ENCODE peak calls at places on chromosomes 12 and 14, in seven cellular contexts. J, T, D, C, Q, M and W are unnamed samples.
A peak's percentile ranks its signal among the peaks of the same experiment; 100 is the strongest.

GRCh38 chr14:68135028-68135427 is 315.4 kb downstream of the RAD51B start:
- DNase-seq in J (no peak), T (no peak), D (no peak), C (no peak), Q (no peak), M (no peak), W (no peak)

GRCh38 chr12:19412844-19413243 is 26.4 kb upstream of the AEBP2 start:
- DNase-seq in J (no peak), T (no peak), D (no peak), C (no peak), Q (no peak), M (no peak), W (no peak)

GRCh38 chr12:101828463-101829196 is 2.1 kb downstream of the GNPTAB start:
- DNase-seq in J (no peak), T (no peak), D (no peak), C (no peak), Q (no peak), M (no peak), W (no peak)

GRCh38 chr12:117685115-117685926 is 283.5 kb downstream of the KSR2 start:
- DNase-seq in J (peak; percentile 62), T (no peak), D (peak; percentile 94), C (peak; percentile 49), Q (peak; percentile 65), M (peak; percentile 4), W (no peak)

GRCh38 chr14:38971258-38971921 is 131.6 kb downstream of the SEC23A start:
- DNase-seq in J (no peak), T (no peak), D (peak; percentile 12), C (no peak), Q (no peak), M (no peak), W (no peak)

GRCh38 chr14:28773176-28773575 is 6.6 kb downstream of the FOXG1 start:
- DNase-seq in J (no peak), T (no peak), D (no peak), C (no peak), Q (no peak), M (no peak), W (no peak)

GRCh38 chr12:82479511-82479910 is 121.2 kb downstream of the METTL25 start:
- DNase-seq in J (no peak), T (peak; percentile 69), D (peak; percentile 41), C (no peak), Q (no peak), M (peak; percentile 76), W (peak; percentile 67)

GRCh38 chr12:64567570-64567969 is 42.7 kb upstream of the RASSF3 start:
- DNase-seq in J (no peak), T (no peak), D (no peak), C (no peak), Q (no peak), M (no peak), W (no peak)

DNA sequence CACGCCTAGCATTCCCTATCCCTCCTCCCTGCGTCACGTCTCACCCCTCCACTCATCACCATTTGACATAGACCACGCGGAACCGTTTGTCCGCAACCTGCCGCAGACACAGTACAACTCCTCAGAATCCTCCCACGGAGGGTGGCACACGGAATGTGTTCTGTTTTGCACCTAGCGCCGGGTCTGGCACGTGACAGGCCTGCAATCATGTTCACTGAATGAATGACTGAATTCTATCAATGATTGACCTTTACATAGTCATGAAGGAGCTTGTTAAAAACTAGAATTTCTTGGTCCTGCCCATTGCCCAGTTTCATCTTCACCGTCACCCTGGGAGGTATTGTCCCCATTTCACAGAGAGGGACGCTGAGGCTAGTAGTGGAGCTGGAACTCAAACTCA is 4.7 kb downstream of the SLC6A12 start:
- DNase-seq in J (no peak), T (no peak), D (no peak), C (no peak), Q (no peak), M (no peak), W (no peak)
- H3K27me3 ChIP-seq in J (no peaks in the 10 kb centered on the region), T (peaks cover 4% of the 10 kb centered on the region), D (peaks cover 31% of the 10 kb centered on the region), C (peaks cover 11% of the 10 kb centered on the region), Q (peaks cover 89% of the 10 kb centered on the region), M (peaks cover 16% of the 10 kb centered on the region), W (peaks cover 18% of the 10 kb centered on the region)

DNA sequence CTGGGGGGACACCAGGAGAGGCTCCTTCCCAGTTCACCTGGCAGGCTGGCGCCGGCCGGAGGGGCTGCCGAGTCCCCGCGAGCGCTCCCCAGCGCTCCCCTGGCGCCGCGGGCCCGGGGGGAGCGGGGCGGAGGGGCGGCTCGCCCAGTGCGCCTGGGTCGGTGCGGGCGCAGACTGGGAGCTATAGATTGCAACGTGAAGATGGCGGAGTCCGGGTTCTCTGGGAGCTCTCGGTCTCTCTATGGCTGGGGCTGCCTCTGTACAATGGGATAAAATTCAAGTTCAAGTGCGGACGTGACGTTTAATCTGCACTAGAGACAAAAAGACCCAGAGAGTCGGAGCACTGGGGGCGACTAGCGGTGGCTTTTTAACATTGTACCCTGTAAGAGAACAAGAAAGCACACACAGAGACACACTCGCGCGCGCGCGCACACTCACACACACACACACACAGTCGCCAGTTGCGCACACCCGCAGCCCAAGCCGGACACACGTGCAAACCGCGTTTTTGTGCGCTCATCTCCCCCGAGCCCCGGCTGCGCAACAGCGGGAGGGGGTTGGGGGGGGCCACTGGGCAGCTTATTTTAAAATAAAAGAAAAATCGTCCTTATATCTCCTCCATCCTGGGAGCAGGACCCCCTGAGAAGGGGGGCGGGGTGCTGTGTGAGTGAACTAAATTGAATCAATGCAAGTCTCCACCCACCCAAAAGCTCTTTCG is at the start of gene BCL11B:
- DNase-seq in J (no peak), T (peak; percentile 88), D (peak; percentile 92), C (no peak), Q (no peak), M (peak; percentile 89), W (peak; percentile 83)
- TF ChIP-seq CTCF in J (no peak), T (peak; percentile 58), D (peak; percentile 54), C (peak; percentile 10), Q (no peak), M (peak; percentile 50), W (peak; percentile 61)

GRCh38 chr12:5040368-5040767 is 3.3 kb upstream of the KCNA5 start:
- DNase-seq in J (no peak), T (no peak), D (no peak), C (no peak), Q (no peak), M (no peak), W (no peak)

GRCh38 chr12:5047094-5047493 is 3.4 kb downstream of the KCNA5 start:
- DNase-seq in J (no peak), T (no peak), D (no peak), C (no peak), Q (no peak), M (no peak), W (no peak)

GRCh38 chr12:5047729-5048128 is 4.0 kb downstream of the KCNA5 start:
- DNase-seq in J (no peak), T (no peak), D (no peak), C (no peak), Q (no peak), M (no peak), W (no peak)

GRCh38 chr12:5043589-5044419 is at the start of gene KCNA5:
- DNase-seq in J (no peak), T (no peak), D (peak; percentile 74), C (no peak), Q (no peak), M (peak; percentile 3), W (no peak)

DNA sequence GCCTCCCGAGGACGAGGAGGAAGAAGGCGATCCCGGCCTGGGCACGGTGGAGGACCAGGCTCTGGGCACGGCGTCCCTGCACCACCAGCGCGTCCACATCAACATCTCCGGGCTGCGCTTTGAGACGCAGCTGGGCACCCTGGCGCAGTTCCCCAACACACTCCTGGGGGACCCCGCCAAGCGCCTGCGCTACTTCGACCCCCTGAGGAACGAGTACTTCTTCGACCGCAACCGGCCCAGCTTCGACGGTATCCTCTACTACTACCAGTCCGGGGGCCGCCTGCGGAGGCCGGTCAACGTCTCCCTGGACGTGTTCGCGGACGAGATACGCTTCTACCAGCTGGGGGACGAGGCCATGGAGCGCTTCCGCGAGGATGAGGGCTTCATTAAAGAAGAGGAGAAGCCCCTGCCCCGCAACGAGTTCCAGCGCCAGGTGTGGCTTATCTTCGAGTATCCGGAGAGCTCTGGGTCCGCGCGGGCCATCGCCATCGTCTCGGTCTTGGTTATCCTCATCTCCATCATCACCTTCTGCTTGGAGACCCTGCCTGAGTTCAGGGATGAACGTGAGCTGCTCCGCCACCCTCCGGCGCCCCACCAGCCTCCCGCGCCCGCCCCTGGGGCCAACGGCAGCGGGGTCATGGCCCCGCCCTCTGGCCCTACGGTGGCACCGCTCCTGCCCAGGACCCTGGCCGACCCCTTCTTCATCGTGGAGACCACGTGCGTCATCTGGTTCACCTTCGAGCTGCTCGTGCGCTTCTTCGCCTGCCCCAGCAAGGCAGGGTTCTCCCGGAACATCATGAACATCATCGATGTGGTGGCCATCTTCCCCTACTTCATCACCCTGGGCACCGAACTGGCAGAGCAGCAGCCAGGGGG is 979 bp downstream of the KCNA5 start:
- DNase-seq in J (no peak), T (no peak), D (peak; percentile 42), C (no peak), Q (no peak), M (no peak), W (no peak)
- H3K27me3 ChIP-seq in J (peaks cover 17% of the 10 kb centered on the region), T (peaks cover 23% of the 10 kb centered on the region), D (peaks cover 73% of the 10 kb centered on the region), C (peaks cover 13% of the 10 kb centered on the region), Q (peaks cover 69% of the 10 kb centered on the region), M (peaks cover 31% of the 10 kb centered on the region), W (peaks cover 10% of the 10 kb centered on the region)

DNA sequence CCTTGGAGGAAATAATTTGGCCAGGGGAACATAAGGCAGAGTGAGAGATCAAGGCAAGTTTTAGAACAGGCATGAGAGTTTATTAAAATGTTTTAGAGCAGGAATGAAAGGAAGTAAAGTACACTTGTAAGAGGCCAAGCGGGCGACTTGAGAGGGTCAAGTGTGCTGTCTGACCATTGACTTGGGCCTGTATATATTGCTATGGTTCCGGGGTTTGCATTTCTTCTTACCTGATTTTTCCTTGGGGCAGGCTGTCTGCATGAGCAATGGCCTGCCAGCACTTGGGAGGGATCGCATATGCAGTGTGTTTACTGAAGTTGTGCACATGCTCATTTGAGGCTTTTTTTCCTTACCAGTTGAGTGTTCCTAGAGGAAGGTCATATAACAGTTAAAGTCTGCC is 214.8 kb downstream of the FUT8 start:
- DNase-seq in J (no peak), T (no peak), D (no peak), C (no peak), Q (no peak), M (no peak), W (no peak)
- TF ChIP-seq CTCF in J (no peak), T (no peak), D (no peak), C (no peak), Q (no peak), M (no peak), W (no peak)

GRCh38 chr14:104563191-104563741 is 16.3 kb upstream of the C14orf180 start:
- DNase-seq in J (no peak), T (no peak), D (no peak), C (no peak), Q (no peak), M (no peak), W (no peak)
- H3K27me3 ChIP-seq in J (peaks cover 7% of the 10 kb centered on the region), T (peaks cover 15% of the 10 kb centered on the region), D (no peaks in the 10 kb centered on the region), C (peaks cover 5% of the 10 kb centered on the region), Q (peaks cover 94% of the 10 kb centered on the region), M (no peaks in the 10 kb centered on the region), W (no peaks in the 10 kb centered on the region)

GRCh38 chr12:26304273-26304672 is 108.9 kb downstream of the SSPN start:
- DNase-seq in J (no peak), T (no peak), D (no peak), C (no peak), Q (no peak), M (no peak), W (no peak)

DNA sequence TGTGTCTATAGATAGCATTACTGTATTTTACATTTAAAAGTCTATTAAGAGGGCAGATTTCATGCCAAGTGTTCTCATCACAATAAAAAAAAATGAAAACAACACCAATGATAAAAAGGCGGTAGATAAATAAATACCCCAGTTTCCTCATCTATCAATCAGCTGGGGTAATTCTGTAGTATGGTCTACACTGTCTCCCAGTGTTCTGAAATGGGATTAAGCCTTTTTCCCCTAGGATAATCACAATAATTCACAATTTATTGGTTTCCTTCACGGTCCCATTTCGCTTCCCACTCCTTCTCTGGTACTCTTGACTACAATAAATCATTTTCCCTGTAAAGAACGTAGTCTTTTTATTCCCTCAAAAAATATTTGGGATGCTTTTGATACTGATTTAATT is 114.3 kb downstream of the SSPN start:
- DNase-seq in J (no peak), T (no peak), D (no peak), C (no peak), Q (no peak), M (no peak), W (no peak)
- TF ChIP-seq CTCF in J (no peak), T (peak; percentile 10), D (no peak), C (no peak), Q (no peak), M (no peak), W (no peak)